ENCODE peak calls at places on chromosomes 4 and X, in six cellular contexts. One of them, this sample, is unnamed.

GRCh38 chrX:139204903-139205667 is 325.5 kb upstream of the F9 start:
- DNase-seq in MM.1S: peak; percentile 83
- DNase-seq in OCI-LY7: no peak
- DNase-seq in SK-N-SH: peak; percentile 27
- DNase-seq in PC-3: peak; percentile 58
- DNase-seq in HCT116: no peak
- DNase-seq in this sample: peak; percentile 70

GRCh38 chr4:56971383-56971782 is 6.0 kb downstream of the NOA1 start:
- DNase-seq in MM.1S: no peak
- DNase-seq in OCI-LY7: no peak
- DNase-seq in SK-N-SH: no peak
- DNase-seq in PC-3: no peak
- DNase-seq in HCT116: no peak
- DNase-seq in this sample: no peak

GRCh38 chr4:47786958-47787370 is 50.9 kb downstream of the CORIN start:
- DNase-seq in MM.1S: peak; percentile 96
- DNase-seq in OCI-LY7: no peak
- DNase-seq in SK-N-SH: no peak
- DNase-seq in PC-3: no peak
- DNase-seq in HCT116: no peak
- DNase-seq in this sample: no peak

GRCh38 chrX:126456136-126456535 is 96.5 kb downstream of the DCAF12L1 start:
- DNase-seq in MM.1S: no peak
- DNase-seq in OCI-LY7: no peak
- DNase-seq in SK-N-SH: no peak
- DNase-seq in PC-3: no peak
- DNase-seq in HCT116: no peak
- DNase-seq in this sample: no peak

GRCh38 chr4:100070868-100071267 is 119.4 kb downstream of the DDIT4L start:
- DNase-seq in MM.1S: no peak
- DNase-seq in OCI-LY7: no peak
- DNase-seq in SK-N-SH: no peak
- DNase-seq in PC-3: no peak
- DNase-seq in HCT116: no peak
- DNase-seq in this sample: no peak

GRCh38 chr4:148515248-148515647 is 73.0 kb upstream of the NR3C2 start:
- DNase-seq in MM.1S: no peak
- DNase-seq in OCI-LY7: no peak
- DNase-seq in SK-N-SH: no peak
- DNase-seq in PC-3: peak; percentile 88
- DNase-seq in HCT116: peak; percentile 21
- DNase-seq in this sample: no peak

GRCh38 chrX:7346021-7346420 is 198.1 kb upstream of the PUDP start:
- DNase-seq in MM.1S: no peak
- DNase-seq in OCI-LY7: no peak
- DNase-seq in SK-N-SH: no peak
- DNase-seq in PC-3: peak; percentile 14
- DNase-seq in HCT116: no peak
- DNase-seq in this sample: no peak

GRCh38 chrX:40325161-40325560 is 227.4 kb upstream of the BCOR start:
- DNase-seq in MM.1S: no peak
- DNase-seq in OCI-LY7: no peak
- DNase-seq in SK-N-SH: no peak
- DNase-seq in PC-3: no peak
- DNase-seq in HCT116: no peak
- DNase-seq in this sample: no peak

GRCh38 chr4:47434931-47435330 is 28.6 kb downstream of the COMMD8 start:
- DNase-seq in MM.1S: no peak
- DNase-seq in OCI-LY7: no peak
- DNase-seq in SK-N-SH: no peak
- DNase-seq in PC-3: no peak
- DNase-seq in HCT116: no peak
- DNase-seq in this sample: no peak

GRCh38 chr4:109368661-109369060 is 65.0 kb upstream of the SEC24B start:
- DNase-seq in MM.1S: no peak
- DNase-seq in OCI-LY7: no peak
- DNase-seq in SK-N-SH: no peak
- DNase-seq in PC-3: no peak
- DNase-seq in HCT116: no peak
- DNase-seq in this sample: no peak

GRCh38 chr4:40931238-40931637 is 181.5 kb downstream of the NSUN7 start:
- DNase-seq in MM.1S: no peak
- DNase-seq in OCI-LY7: no peak
- DNase-seq in SK-N-SH: no peak
- DNase-seq in PC-3: no peak
- DNase-seq in HCT116: no peak
- DNase-seq in this sample: no peak

GRCh38 chrX:7515681-7516413 is 327.1 kb upstream of the VCX start:
- DNase-seq in MM.1S: no peak
- DNase-seq in OCI-LY7: no peak
- DNase-seq in SK-N-SH: no peak
- DNase-seq in PC-3: peak; percentile 29
- DNase-seq in HCT116: no peak
- DNase-seq in this sample: no peak

GRCh38 chrX:152061083-152061482 is 77.3 kb downstream of the MAGEA10 start:
- DNase-seq in MM.1S: no peak
- DNase-seq in OCI-LY7: no peak
- DNase-seq in SK-N-SH: no peak
- DNase-seq in PC-3: no peak
- DNase-seq in HCT116: no peak
- DNase-seq in this sample: no peak

GRCh38 chrX:119758682-119759332 is 419 bp downstream of the SOWAHD start:
- DNase-seq in MM.1S: peak; percentile 52
- DNase-seq in OCI-LY7: no peak
- DNase-seq in SK-N-SH: peak; percentile 67
- DNase-seq in PC-3: no peak
- DNase-seq in HCT116: no peak
- DNase-seq in this sample: peak; percentile 54

GRCh38 chr4:15349426-15349825 is 78.4 kb upstream of the C1QTNF7 start:
- DNase-seq in MM.1S: no peak
- DNase-seq in OCI-LY7: no peak
- DNase-seq in SK-N-SH: no peak
- DNase-seq in PC-3: no peak
- DNase-seq in HCT116: no peak
- DNase-seq in this sample: no peak

GRCh38 chr4:26171953-26172352 is 148.9 kb upstream of the RBPJ start:
- DNase-seq in MM.1S: no peak
- DNase-seq in OCI-LY7: no peak
- DNase-seq in SK-N-SH: no peak
- DNase-seq in PC-3: no peak
- DNase-seq in HCT116: no peak
- DNase-seq in this sample: peak; percentile 62

GRCh38 chrX:10633722-10634121 is 13.3 kb upstream of the MID1 start:
- DNase-seq in MM.1S: no peak
- DNase-seq in OCI-LY7: no peak
- DNase-seq in SK-N-SH: no peak
- DNase-seq in PC-3: peak; percentile 90
- DNase-seq in HCT116: peak; percentile 77
- DNase-seq in this sample: peak; percentile 54

GRCh38 chr4:74367656-74368055 is 2.7 kb downstream of the EREG start:
- DNase-seq in MM.1S: no peak
- DNase-seq in OCI-LY7: no peak
- DNase-seq in SK-N-SH: no peak
- DNase-seq in PC-3: peak; percentile 69
- DNase-seq in HCT116: no peak
- DNase-seq in this sample: no peak

GRCh38 chr4:74365761-74366160 is 816 bp downstream of the EREG start:
- DNase-seq in MM.1S: no peak
- DNase-seq in OCI-LY7: no peak
- DNase-seq in SK-N-SH: peak; percentile 5
- DNase-seq in PC-3: no peak
- DNase-seq in HCT116: no peak
- DNase-seq in this sample: peak; percentile 31

GRCh38 chr4:74369860-74370259 is 4.9 kb downstream of the EREG start:
- DNase-seq in MM.1S: no peak
- DNase-seq in OCI-LY7: no peak
- DNase-seq in SK-N-SH: no peak
- DNase-seq in PC-3: no peak
- DNase-seq in HCT116: no peak
- DNase-seq in this sample: no peak

GRCh38 chr4:74364649-74365491 is at the start of gene EREG:
- DNase-seq in MM.1S: no peak
- DNase-seq in OCI-LY7: no peak
- DNase-seq in SK-N-SH: peak; percentile 23
- DNase-seq in PC-3: no peak
- DNase-seq in HCT116: peak; percentile 74
- DNase-seq in this sample: peak; percentile 45

DNA sequence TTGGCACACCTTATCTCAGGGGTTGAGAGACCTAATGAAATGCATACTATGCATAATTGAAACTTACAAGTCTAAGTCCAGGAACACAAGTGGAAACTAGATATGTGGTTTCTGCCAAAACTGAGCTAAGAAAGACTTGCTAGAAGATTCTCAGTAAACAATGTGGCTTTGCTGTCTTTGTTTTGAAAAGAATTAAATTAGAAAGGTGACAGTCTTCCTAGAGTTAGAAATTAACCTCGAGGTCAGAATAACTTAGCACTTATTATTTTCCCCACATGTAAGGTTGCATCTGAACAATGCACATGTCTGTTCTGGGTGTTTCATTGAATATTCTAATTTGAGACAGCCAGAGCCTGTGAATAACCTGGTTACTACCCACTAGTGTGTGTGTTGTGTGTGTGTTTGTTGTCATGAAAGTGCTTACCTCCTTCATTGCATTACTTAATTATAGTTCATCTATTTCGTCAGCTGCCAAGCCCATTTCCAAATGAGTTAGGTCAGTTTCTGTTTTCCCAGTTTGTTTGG is 1.5 kb downstream of the EREG start:
- DNase-seq in MM.1S: peak; percentile 82
- DNase-seq in OCI-LY7: no peak
- DNase-seq in SK-N-SH: no peak
- DNase-seq in PC-3: no peak
- DNase-seq in HCT116: no peak
- DNase-seq in this sample: no peak
- H3K4me3 ChIP-seq in MM.1S: no peak overlapping the region
- H3K4me3 ChIP-seq in OCI-LY7: no peak overlapping the region
- H3K4me3 ChIP-seq in SK-N-SH: no peak overlapping the region
- H3K4me3 ChIP-seq in PC-3: no peak overlapping the region
- H3K4me3 ChIP-seq in HCT116: peak overlapping the region; percentile 91
- H3K4me3 ChIP-seq in this sample: no peak overlapping the region

GRCh38 chr4:71732706-71733105 is 51.2 kb downstream of the GC start:
- DNase-seq in MM.1S: peak; percentile 61
- DNase-seq in OCI-LY7: peak; percentile 3
- DNase-seq in SK-N-SH: peak; percentile 2
- DNase-seq in PC-3: peak; percentile 73
- DNase-seq in HCT116: no peak
- DNase-seq in this sample: peak; percentile 52
- TF ChIP-seq EZH2phosphoT487 in MM.1S: no peak
- TF ChIP-seq EZH2phosphoT487 in OCI-LY7: no peak
- TF ChIP-seq EZH2phosphoT487 in SK-N-SH: no peak
- TF ChIP-seq EZH2phosphoT487 in PC-3: no peak
- TF ChIP-seq EZH2phosphoT487 in HCT116: no peak
- TF ChIP-seq EZH2phosphoT487 in this sample: no peak

GRCh38 chr4:1154523-1155182 is 17.7 kb downstream of the SPON2 start:
- DNase-seq in MM.1S: no peak
- DNase-seq in OCI-LY7: peak; percentile 51
- DNase-seq in SK-N-SH: no peak
- DNase-seq in PC-3: no peak
- DNase-seq in HCT116: no peak
- DNase-seq in this sample: no peak
- H3K9me2 ChIP-seq in MM.1S: no peaks in the 10 kb centered on the region
- H3K9me2 ChIP-seq in OCI-LY7: no peaks in the 10 kb centered on the region
- H3K9me2 ChIP-seq in SK-N-SH: no peaks in the 10 kb centered on the region
- H3K9me2 ChIP-seq in PC-3: no peaks in the 10 kb centered on the region
- H3K9me2 ChIP-seq in HCT116: no peaks in the 10 kb centered on the region
- H3K9me2 ChIP-seq in this sample: no peaks in the 10 kb centered on the region

GRCh38 chr4:142427456-142427855 is 418.6 kb downstream of the INPP4B start:
- DNase-seq in MM.1S: no peak
- DNase-seq in OCI-LY7: no peak
- DNase-seq in SK-N-SH: no peak
- DNase-seq in PC-3: no peak
- DNase-seq in HCT116: no peak
- DNase-seq in this sample: no peak
- H3K4me3 ChIP-seq in MM.1S: no peak overlapping the region
- H3K4me3 ChIP-seq in OCI-LY7: no peak overlapping the region
- H3K4me3 ChIP-seq in SK-N-SH: no peak overlapping the region
- H3K4me3 ChIP-seq in PC-3: no peak overlapping the region
- H3K4me3 ChIP-seq in HCT116: no peak overlapping the region
- H3K4me3 ChIP-seq in this sample: no peak overlapping the region

GRCh38 chrX:2503591-2504500 is 3.1 kb upstream of the DHRSX start:
- DNase-seq in MM.1S: no peak
- DNase-seq in OCI-LY7: no peak
- DNase-seq in SK-N-SH: no peak
- DNase-seq in PC-3: no peak
- DNase-seq in HCT116: no peak
- DNase-seq in this sample: no peak
- TF ChIP-seq EZH2phosphoT487 in MM.1S: no peak
- TF ChIP-seq EZH2phosphoT487 in OCI-LY7: no peak
- TF ChIP-seq EZH2phosphoT487 in SK-N-SH: no peak
- TF ChIP-seq EZH2phosphoT487 in PC-3: no peak
- TF ChIP-seq EZH2phosphoT487 in HCT116: no peak
- TF ChIP-seq EZH2phosphoT487 in this sample: no peak